ENCODE peak calls at places on chromosomes 6 and 20, in ten cellular contexts. A is stimulated activated naive CD8-positive, alpha-beta T cell treated with anti-CD3 and anti-CD28 coated beads, Interleukin-15, Interleukin-2, amounts not matched to agents 100 U/mL and 50 U/mL, for 24 hours; J is NCI-H748 treated with DMSO at 0.1 percent for 48 hours; P is H9; V is RCC 7860; K is cardiac muscle cell; D is iPS DF 19.7; O is amniotic epithelial cell; R is astrocyte of the spinal cord; Y is NCI-H446 treated with DMSO at 0.1 percent for 48 hours. X is an unnamed sample.

GRCh38 chr6:148760568-148761531 is 14.0 kb downstream of the UST start:
- DNase-seq in A (peak), Y (no peak), J (no peak), R (peak), V (peak), D (no peak), P (peak), O (peak), K (peak), X (no peak)

GRCh38 chr6:140427842-140428241 is 1053.4 kb upstream of the CITED2 start:
- DNase-seq in K (no peak), A (no peak), R (no peak), D (no peak), V (no peak), Y (no peak), J (no peak), O (no peak), P (no peak), X (no peak)

GRCh38 chr6:27617046-27617687 is 144.3 kb upstream of the ZNF184 start:
- DNase-seq in D (no peak), K (peak), V (no peak), J (peak), Y (no peak), O (peak), R (peak), A (no peak), P (no peak), X (no peak)

GRCh38 chr6:73262701-73263569 is at the start of gene KHDC1:
- DNase-seq in V (peak), K (peak), Y (peak), P (peak), R (peak), O (peak), A (peak), J (peak), D (no peak), X (peak)

GRCh38 chr20:1667510-1668085 is 10.0 kb upstream of the SIRPG start:
- DNase-seq in A (no peak), P (no peak), Y (no peak), D (no peak), J (no peak), O (no peak), R (no peak), K (no peak), V (no peak), X (no peak)

GRCh38 chr6:72861935-72862432 is 240.1 kb downstream of the KCNQ5 start:
- DNase-seq in A (peak), J (no peak), K (peak), Y (no peak), P (no peak), D (no peak), R (peak), O (peak), V (peak), X (no peak)

GRCh38 chr20:53657289-53657678 is 63.6 kb upstream of the ZNF217 start:
- DNase-seq in O (no peak), Y (no peak), P (no peak), R (no peak), K (no peak), J (no peak), A (no peak), D (no peak), V (no peak), X (no peak)

GRCh38 chr20:58433759-58434158 is 44.7 kb downstream of the VAPB start:
- DNase-seq in O (peak), D (no peak), Y (no peak), A (no peak), J (no peak), K (no peak), R (peak), V (peak), P (no peak), X (no peak)

GRCh38 chr6:113680351-113680750 is 176.8 kb upstream of the MARCKS start:
- DNase-seq in J (no peak), R (no peak), A (no peak), K (no peak), D (no peak), O (no peak), V (no peak), Y (no peak), P (no peak), X (no peak)

GRCh38 chr20:55079917-55080316 is 604.5 kb downstream of the DOK5 start:
- DNase-seq in P (no peak), R (no peak), K (no peak), A (no peak), O (no peak), D (no peak), J (no peak), V (no peak), Y (no peak), X (no peak)

X was measured in GM12891.